ENCODE peak calls at places on chromosomes 1 and 21, in five cellular contexts. Q, X, C, W and I are unnamed samples.

GRCh38 chr21:29403922-29404538 is 105.3 kb downstream of the BACH1 start:
- DNase-seq in C (no peak), X (no peak), W (no peak), Q (no peak), I (no peak)

GRCh38 chr1:73722055-73722454 is 475.9 kb downstream of the LRRIQ3 start:
- DNase-seq in W (no peak), C (no peak), X (no peak), Q (no peak), I (no peak)

GRCh38 chr1:36178479-36179219 is 22.7 kb downstream of the MAP7D1 start:
- DNase-seq in C (peak; percentile 85), Q (no peak), X (no peak), W (no peak), I (no peak)

GRCh38 chr1:35490250-35490649 is 67.0 kb downstream of the KIAA0319L start:
- DNase-seq in Q (no peak), W (no peak), X (no peak), C (no peak), I (no peak)

GRCh38 chr1:81706650-81707435 is 93.9 kb upstream of the ADGRL2 start:
- DNase-seq in C (no peak), X (no peak), Q (no peak), W (no peak), I (no peak)

GRCh38 chr1:230303822-230304221 is 122.3 kb downstream of the PGBD5 start:
- DNase-seq in Q (no peak), C (no peak), W (no peak), X (no peak), I (no peak)

GRCh38 chr1:26476958-26477357 is 4.7 kb downstream of the HMGN2 start:
- DNase-seq in Q (no peak), C (no peak), X (no peak), W (no peak), I (no peak)

GRCh38 chr1:52629021-52629643 is 3.8 kb upstream of the SHISAL2A start:
- DNase-seq in W (no peak), X (no peak), Q (no peak), C (no peak), I (no peak)

GRCh38 chr1:235943581-235944114 is 76.9 kb upstream of the LYST start:
- DNase-seq in Q (no peak), W (no peak), C (no peak), X (no peak), I (peak; percentile 65)

GRCh38 chr21:42513151-42513984 is at the start of gene SLC37A1:
- DNase-seq in W (no peak), X (peak; percentile 84), Q (peak; percentile 73), C (peak; percentile 64), I (no peak)

GRCh38 chr1:39646232-39647081 is 7.0 kb upstream of the HEYL start:
- DNase-seq in C (no peak), X (no peak), Q (no peak), W (no peak), I (peak; percentile 88)

GRCh38 chr1:93296555-93297154 is 49.1 kb upstream of the DR1 start:
- DNase-seq in W (no peak), Q (no peak), C (no peak), X (no peak), I (no peak)

GRCh38 chr1:156638596-156638995 is 3.3 kb upstream of the BCAN start:
- DNase-seq in X (no peak), Q (no peak), W (no peak), C (no peak), I (no peak)

GRCh38 chr1:6461538-6462411 is 4.2 kb downstream of the TNFRSF25 start:
- DNase-seq in C (no peak), Q (no peak), W (no peak), X (no peak), I (no peak)

GRCh38 chr1:168408531-168409242 is 128.0 kb downstream of the TBX19 start:
- DNase-seq in X (peak; percentile 70), C (no peak), W (peak; percentile 57), Q (peak; percentile 66), I (no peak)

GRCh38 chr1:196407358-196408041 is 200.7 kb downstream of the KCNT2 start:
- DNase-seq in W (no peak), C (no peak), X (no peak), Q (no peak), I (no peak)

GRCh38 chr1:205294175-205294913 is 27.2 kb downstream of the NUAK2 start:
- DNase-seq in C (no peak), W (no peak), X (no peak), Q (no peak), I (no peak)

GRCh38 chr1:24905979-24906720 is 23.9 kb downstream of the RUNX3 start:
- DNase-seq in W (no peak), C (no peak), Q (peak; percentile 23), X (no peak), I (no peak)

GRCh38 chr1:228471762-228472398 is 15.3 kb upstream of the RNF187 start:
- DNase-seq in W (no peak), C (no peak), Q (peak; percentile 63), X (peak; percentile 65), I (no peak)

GRCh38 chr1:149845416-149845815 is 54.0 kb upstream of the BOLA1 start:
- DNase-seq in W (no peak), Q (no peak), C (no peak), X (no peak), I (no peak)

GRCh38 chr1:234716907-234717375 is 107.0 kb upstream of the IRF2BP2 start:
- DNase-seq in W (no peak), C (no peak), X (no peak), Q (no peak), I (no peak)

GRCh38 chr1:63951076-63951946 is 177.5 kb downstream of the ROR1 start:
- DNase-seq in W (no peak), Q (no peak), X (no peak), C (no peak), I (no peak)

GRCh38 chr1:87058343-87058649 is 143.9 kb downstream of the HS2ST1 start:
- DNase-seq in C (no peak), W (no peak), Q (no peak), X (no peak), I (no peak)

GRCh38 chr1:12810691-12811408 is 19.7 kb downstream of the PRAMEF1 start:
- DNase-seq in C (no peak), X (no peak), Q (no peak), W (no peak), I (no peak)

GRCh38 chr1:6489799-6490180 is 1.7 kb downstream of the PLEKHG5 start:
- DNase-seq in X (peak; percentile 95), C (peak; percentile 79), W (no peak), Q (peak; percentile 94), I (peak; percentile 94)

GRCh38 chr1:147609358-147609757 is 61.0 kb downstream of the ACP6 start:
- DNase-seq in W (no peak), C (no peak), Q (no peak), X (no peak), I (no peak)

GRCh38 chr1:11383553-11384169 is 95.3 kb upstream of the DISP3 start:
- DNase-seq in Q (no peak), C (no peak), X (no peak), W (no peak), I (no peak)

GRCh38 chr1:5365751-5366150 is 626.5 kb downstream of the NPHP4 start:
- DNase-seq in Q (no peak), X (no peak), C (peak; percentile 9), W (no peak), I (no peak)
- TF ChIP-seq CTCF in Q (no peak), X (no peak), C (no peak), W (no peak), I (no peak)

GRCh38 chr1:15704526-15705183 is 20.5 kb downstream of the PLEKHM2 start:
- DNase-seq in Q (no peak), X (no peak), C (no peak), W (no peak), I (no peak)

GRCh38 chr1:15703562-15703961 is 19.4 kb downstream of the PLEKHM2 start:
- DNase-seq in C (peak; percentile 60), W (peak; percentile 94), Q (no peak), X (no peak), I (no peak)

GRCh38 chr1:15701784-15702183 is 17.7 kb downstream of the PLEKHM2 start:
- DNase-seq in X (no peak), C (no peak), W (no peak), Q (no peak), I (no peak)

GRCh38 chr1:15705184-15705566 is 21.1 kb downstream of the PLEKHM2 start:
- DNase-seq in C (no peak), X (no peak), W (no peak), Q (no peak), I (no peak)

DNA sequence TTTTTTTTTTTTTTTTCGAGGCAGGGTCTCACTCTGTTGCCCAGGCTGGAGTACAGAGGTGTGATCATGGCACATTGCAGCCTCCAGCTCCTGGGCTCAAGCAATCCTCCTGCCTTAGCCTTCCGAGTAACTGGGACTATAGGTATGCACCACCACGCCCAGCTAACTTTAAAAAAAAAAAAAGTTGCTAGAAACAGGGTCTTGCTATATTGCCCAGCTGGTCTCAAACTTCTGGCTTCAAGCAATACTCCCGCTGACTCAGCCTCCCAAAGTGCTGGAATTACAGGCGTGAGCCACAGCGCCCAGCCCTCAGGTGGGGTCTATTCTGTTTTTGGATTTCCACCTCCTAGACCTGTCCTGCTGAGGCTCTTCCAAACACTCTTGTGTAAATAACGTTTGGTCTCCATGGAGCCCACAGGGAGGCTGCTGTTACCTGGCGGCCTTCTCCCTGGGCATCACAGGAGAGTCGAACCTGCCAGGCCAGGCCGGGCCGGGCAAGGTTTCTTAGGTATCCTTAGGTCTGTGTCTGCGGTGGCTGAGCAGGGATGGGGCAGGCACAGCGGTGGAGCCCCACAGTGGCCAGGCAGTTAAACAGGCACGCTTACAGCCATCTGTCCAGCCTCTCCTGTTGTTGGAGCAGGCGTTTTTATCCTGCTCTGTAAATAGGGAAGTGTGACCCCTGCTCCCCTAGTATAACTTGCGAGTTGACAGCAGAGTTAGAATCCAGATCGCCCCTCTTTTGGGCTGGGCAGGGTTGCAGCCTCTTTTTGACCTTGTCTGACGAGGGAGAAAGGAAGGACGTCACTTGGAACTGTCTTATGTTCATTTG is 18.8 kb downstream of the PLEKHM2 start:
- DNase-seq in W (no peak), Q (no peak), C (peak; percentile 59), X (no peak), I (no peak)
- TF ChIP-seq CTCF in W (peak; percentile 30), Q (no peak), C (no peak), X (no peak), I (peak; percentile 27)

GRCh38 chr1:4500441-4500840 is 154.0 kb upstream of the AJAP1 start:
- DNase-seq in W (no peak), X (no peak), Q (no peak), C (no peak), I (no peak)

GRCh38 chr1:4495809-4496208 is 158.6 kb upstream of the AJAP1 start:
- DNase-seq in X (no peak), Q (no peak), C (no peak), W (no peak), I (no peak)

GRCh38 chr1:4489486-4489885 is 164.9 kb upstream of the AJAP1 start:
- DNase-seq in W (no peak), C (no peak), Q (no peak), X (no peak), I (no peak)

DNA sequence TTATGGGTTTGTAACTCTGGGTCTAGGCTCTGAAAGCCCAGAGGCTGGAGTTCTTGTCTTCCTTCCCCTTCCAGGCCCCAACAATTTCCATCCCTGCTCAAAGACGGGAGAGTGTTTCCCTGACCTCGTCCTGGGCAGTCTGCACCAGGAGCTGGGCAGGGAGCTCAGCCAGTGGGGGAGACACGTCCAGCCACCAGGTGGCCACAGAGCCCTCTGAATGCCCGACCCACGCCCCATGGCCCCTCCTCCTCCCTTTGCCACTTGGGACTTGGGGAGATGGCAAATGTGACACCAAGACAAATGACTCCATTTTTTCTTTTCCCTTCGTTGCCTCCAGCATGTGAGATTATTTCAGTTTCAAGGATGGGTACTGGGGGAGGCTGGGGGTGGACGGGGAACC is 159.9 kb upstream of the AJAP1 start:
- DNase-seq in C (no peak), Q (no peak), X (no peak), W (no peak), I (no peak)
- TF ChIP-seq CTCF in C (no peak), Q (no peak), X (no peak), W (no peak), I (no peak)

GRCh38 chr1:200029035-200029623 is 1.6 kb downstream of the NR5A2 start:
- DNase-seq in Q (peak; percentile 30), X (peak; percentile 27), W (no peak), C (peak; percentile 49), I (no peak)
- TF ChIP-seq CTCF in Q (no peak), X (no peak), W (no peak), C (no peak), I (no peak)